ENCODE peak calls at places on chromosomes 3 and 15, in eight cellular contexts. One of them, this sample, is unnamed.
A peak's percentile ranks its signal among the peaks of the same experiment; 100 is the strongest.

GRCh38 chr3:48468329-48468731 is 21.8 kb downstream of the ATRIP start:
- DNase-seq in GM23248: no peak
- DNase-seq in GM23338: no peak
- DNase-seq in neural progenitor cell: no peak
- DNase-seq in fibroblast of lung: no peak
- DNase-seq in HCT116: no peak
- DNase-seq in astrocyte: no peak
- DNase-seq in MM.1S: no peak
- DNase-seq in this sample: no peak

GRCh38 chr3:152155246-152155645 is 113.5 kb upstream of the MBNL1 start:
- DNase-seq in GM23248: peak; percentile 32
- DNase-seq in GM23338: no peak
- DNase-seq in neural progenitor cell: no peak
- DNase-seq in fibroblast of lung: peak; percentile 73
- DNase-seq in HCT116: no peak
- DNase-seq in astrocyte: peak; percentile 59
- DNase-seq in MM.1S: no peak
- DNase-seq in this sample: no peak

GRCh38 chr3:43505351-43505750 is 116.5 kb downstream of the ANO10 start:
- DNase-seq in GM23248: peak; percentile 82
- DNase-seq in GM23338: no peak
- DNase-seq in neural progenitor cell: no peak
- DNase-seq in fibroblast of lung: peak; percentile 53
- DNase-seq in HCT116: no peak
- DNase-seq in astrocyte: peak; percentile 37
- DNase-seq in MM.1S: no peak
- DNase-seq in this sample: no peak

GRCh38 chr15:68637755-68638405 is 59.1 kb downstream of the CORO2B start:
- DNase-seq in GM23248: peak; percentile 55
- DNase-seq in GM23338: no peak
- DNase-seq in neural progenitor cell: no peak
- DNase-seq in fibroblast of lung: no peak
- DNase-seq in HCT116: no peak
- DNase-seq in astrocyte: no peak
- DNase-seq in MM.1S: no peak
- DNase-seq in this sample: no peak

GRCh38 chr3:159187232-159187631 is 385.4 kb downstream of the MFSD1 start:
- DNase-seq in GM23248: no peak
- DNase-seq in GM23338: no peak
- DNase-seq in neural progenitor cell: no peak
- DNase-seq in fibroblast of lung: no peak
- DNase-seq in HCT116: no peak
- DNase-seq in astrocyte: no peak
- DNase-seq in MM.1S: no peak
- DNase-seq in this sample: no peak

GRCh38 chr3:58557496-58557895 is 19.7 kb downstream of the FAM107A start:
- DNase-seq in GM23248: no peak
- DNase-seq in GM23338: no peak
- DNase-seq in neural progenitor cell: no peak
- DNase-seq in fibroblast of lung: no peak
- DNase-seq in HCT116: no peak
- DNase-seq in astrocyte: no peak
- DNase-seq in MM.1S: no peak
- DNase-seq in this sample: no peak

GRCh38 chr3:139325551-139325950 is 18.3 kb upstream of the MRPS22 start:
- DNase-seq in GM23248: no peak
- DNase-seq in GM23338: no peak
- DNase-seq in neural progenitor cell: no peak
- DNase-seq in fibroblast of lung: no peak
- DNase-seq in HCT116: no peak
- DNase-seq in astrocyte: no peak
- DNase-seq in MM.1S: no peak
- DNase-seq in this sample: no peak

GRCh38 chr3:171462224-171462623 is 2.0 kb upstream of the TNIK start:
- DNase-seq in GM23248: no peak
- DNase-seq in GM23338: peak; percentile 80
- DNase-seq in neural progenitor cell: no peak
- DNase-seq in fibroblast of lung: no peak
- DNase-seq in HCT116: no peak
- DNase-seq in astrocyte: no peak
- DNase-seq in MM.1S: no peak
- DNase-seq in this sample: no peak

GRCh38 chr3:172388412-172389078 is 59.7 kb downstream of the GHSR start:
- DNase-seq in GM23248: no peak
- DNase-seq in GM23338: no peak
- DNase-seq in neural progenitor cell: no peak
- DNase-seq in fibroblast of lung: no peak
- DNase-seq in HCT116: no peak
- DNase-seq in astrocyte: no peak
- DNase-seq in MM.1S: no peak
- DNase-seq in this sample: no peak

GRCh38 chr15:86676002-86676401 is 596.3 kb downstream of the AGBL1 start:
- DNase-seq in GM23248: no peak
- DNase-seq in GM23338: no peak
- DNase-seq in neural progenitor cell: no peak
- DNase-seq in fibroblast of lung: no peak
- DNase-seq in HCT116: no peak
- DNase-seq in astrocyte: no peak
- DNase-seq in MM.1S: no peak
- DNase-seq in this sample: no peak

GRCh38 chr15:85800460-85801123 is 5.9 kb upstream of the KLHL25 start:
- DNase-seq in GM23248: peak; percentile 88
- DNase-seq in GM23338: peak; percentile 38
- DNase-seq in neural progenitor cell: no peak
- DNase-seq in fibroblast of lung: peak; percentile 66
- DNase-seq in HCT116: peak; percentile 78
- DNase-seq in astrocyte: peak; percentile 55
- DNase-seq in MM.1S: no peak
- DNase-seq in this sample: peak; percentile 86

GRCh38 chr3:143648708-143649107 is 199.6 kb downstream of the SLC9A9 start:
- DNase-seq in GM23248: peak; percentile 40
- DNase-seq in GM23338: peak; percentile 77
- DNase-seq in neural progenitor cell: peak; percentile 40
- DNase-seq in fibroblast of lung: no peak
- DNase-seq in HCT116: peak; percentile 19
- DNase-seq in astrocyte: no peak
- DNase-seq in MM.1S: no peak
- DNase-seq in this sample: no peak

GRCh38 chr3:17967953-17968352 is 225.5 kb upstream of the TBC1D5 start:
- DNase-seq in GM23248: no peak
- DNase-seq in GM23338: no peak
- DNase-seq in neural progenitor cell: no peak
- DNase-seq in fibroblast of lung: no peak
- DNase-seq in HCT116: no peak
- DNase-seq in astrocyte: no peak
- DNase-seq in MM.1S: no peak
- DNase-seq in this sample: no peak

GRCh38 chr15:69853572-69853971 is 244.1 kb downstream of the TLE3 start:
- DNase-seq in GM23248: peak; percentile 95
- DNase-seq in GM23338: no peak
- DNase-seq in neural progenitor cell: peak; percentile 10
- DNase-seq in fibroblast of lung: peak; percentile 84
- DNase-seq in HCT116: peak; percentile 74
- DNase-seq in astrocyte: peak; percentile 80
- DNase-seq in MM.1S: no peak
- DNase-seq in this sample: peak; percentile 81

GRCh38 chr3:212432-212831 is 15.9 kb downstream of the CHL1 start:
- DNase-seq in GM23248: no peak
- DNase-seq in GM23338: no peak
- DNase-seq in neural progenitor cell: no peak
- DNase-seq in fibroblast of lung: no peak
- DNase-seq in HCT116: no peak
- DNase-seq in astrocyte: no peak
- DNase-seq in MM.1S: no peak
- DNase-seq in this sample: no peak

GRCh38 chr3:117589454-117589853 is 879.9 kb downstream of the TUSC7 start:
- DNase-seq in GM23248: no peak
- DNase-seq in GM23338: peak; percentile 11
- DNase-seq in neural progenitor cell: peak; percentile 50
- DNase-seq in fibroblast of lung: peak; percentile 62
- DNase-seq in HCT116: no peak
- DNase-seq in astrocyte: peak; percentile 53
- DNase-seq in MM.1S: peak; percentile 22
- DNase-seq in this sample: no peak

GRCh38 chr15:61232266-61232665 is 3.2 kb upstream of the RORA start:
- DNase-seq in GM23248: no peak
- DNase-seq in GM23338: no peak
- DNase-seq in neural progenitor cell: no peak
- DNase-seq in fibroblast of lung: no peak
- DNase-seq in HCT116: no peak
- DNase-seq in astrocyte: no peak
- DNase-seq in MM.1S: no peak
- DNase-seq in this sample: no peak

GRCh38 chr3:99969133-99969532 is 145.2 kb downstream of the FILIP1L start:
- DNase-seq in GM23248: no peak
- DNase-seq in GM23338: no peak
- DNase-seq in neural progenitor cell: no peak
- DNase-seq in fibroblast of lung: no peak
- DNase-seq in HCT116: no peak
- DNase-seq in astrocyte: no peak
- DNase-seq in MM.1S: no peak
- DNase-seq in this sample: no peak

GRCh38 chr15:46312133-46312740 is 677.4 kb downstream of the SQOR start:
- DNase-seq in GM23248: peak; percentile 65
- DNase-seq in GM23338: peak; percentile 90
- DNase-seq in neural progenitor cell: peak; percentile 86
- DNase-seq in fibroblast of lung: peak; percentile 29
- DNase-seq in HCT116: peak; percentile 8
- DNase-seq in astrocyte: peak; percentile 2
- DNase-seq in MM.1S: peak; percentile 83
- DNase-seq in this sample: peak; percentile 88

GRCh38 chr3:146138904-146139303 is 22.1 kb downstream of the PLOD2 start:
- DNase-seq in GM23248: peak; percentile 22
- DNase-seq in GM23338: no peak
- DNase-seq in neural progenitor cell: no peak
- DNase-seq in fibroblast of lung: no peak
- DNase-seq in HCT116: no peak
- DNase-seq in astrocyte: no peak
- DNase-seq in MM.1S: no peak
- DNase-seq in this sample: no peak

GRCh38 chr3:67637255-67637900 is 17.0 kb downstream of the SUCLG2 start:
- DNase-seq in GM23248: no peak
- DNase-seq in GM23338: no peak
- DNase-seq in neural progenitor cell: no peak
- DNase-seq in fibroblast of lung: no peak
- DNase-seq in HCT116: no peak
- DNase-seq in astrocyte: no peak
- DNase-seq in MM.1S: no peak
- DNase-seq in this sample: no peak

GRCh38 chr3:25783661-25784512 is 644 bp upstream of the NGLY1 start:
- DNase-seq in GM23248: peak; percentile 63
- DNase-seq in GM23338: peak; percentile 92
- DNase-seq in neural progenitor cell: peak; percentile 86
- DNase-seq in fibroblast of lung: peak; percentile 41
- DNase-seq in HCT116: no peak
- DNase-seq in astrocyte: peak; percentile 25
- DNase-seq in MM.1S: peak; percentile 28
- DNase-seq in this sample: peak; percentile 60

GRCh38 chr3:184260571-184261269 is 633 bp downstream of the CAMK2N2 start:
- DNase-seq in GM23248: peak; percentile 8
- DNase-seq in GM23338: peak; percentile 51
- DNase-seq in neural progenitor cell: peak; percentile 31
- DNase-seq in fibroblast of lung: no peak
- DNase-seq in HCT116: no peak
- DNase-seq in astrocyte: no peak
- DNase-seq in MM.1S: no peak
- DNase-seq in this sample: no peak
- TF ChIP-seq EZH2 in GM23248: no peak
- TF ChIP-seq EZH2 in GM23338: peak; percentile 77
- TF ChIP-seq EZH2 in neural progenitor cell: peak; percentile 94
- TF ChIP-seq EZH2 in fibroblast of lung: peak; percentile 96
- TF ChIP-seq EZH2 in HCT116: no peak
- TF ChIP-seq EZH2 in astrocyte: peak; percentile 71
- TF ChIP-seq EZH2 in MM.1S: peak; percentile 58
- TF ChIP-seq EZH2 in this sample: peak; percentile 95

DNA sequence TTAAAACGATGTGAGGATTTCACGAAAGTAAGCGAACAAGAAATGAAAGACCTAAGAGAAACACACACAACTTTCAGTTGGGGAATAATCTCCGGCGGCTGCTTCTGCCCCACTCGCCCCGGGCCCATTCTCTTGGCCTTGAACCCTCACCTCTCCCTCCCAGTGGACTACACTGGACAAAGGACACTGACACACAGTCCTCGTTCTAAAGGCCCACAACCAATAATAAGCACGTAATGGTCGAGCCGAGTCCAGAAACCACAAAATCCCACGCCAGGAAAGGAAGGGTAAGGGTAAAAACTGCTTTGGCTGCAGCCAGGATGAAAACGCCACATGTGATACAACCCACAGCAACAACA is 485 bp downstream of the ZNF770 start:
- DNase-seq in GM23248: no peak
- DNase-seq in GM23338: no peak
- DNase-seq in neural progenitor cell: no peak
- DNase-seq in fibroblast of lung: no peak
- DNase-seq in HCT116: no peak
- DNase-seq in astrocyte: no peak
- DNase-seq in MM.1S: no peak
- DNase-seq in this sample: no peak
- H3K4me1 ChIP-seq in GM23248: peaks cover 20% of the 10 kb centered on the region
- H3K4me1 ChIP-seq in GM23338: peaks cover 36% of the 10 kb centered on the region
- H3K4me1 ChIP-seq in neural progenitor cell: peaks cover 10% of the 10 kb centered on the region
- H3K4me1 ChIP-seq in fibroblast of lung: peaks cover 2% of the 10 kb centered on the region
- H3K4me1 ChIP-seq in HCT116: peaks cover 40% of the 10 kb centered on the region
- H3K4me1 ChIP-seq in astrocyte: peaks cover 17% of the 10 kb centered on the region
- H3K4me1 ChIP-seq in MM.1S: peaks cover 20% of the 10 kb centered on the region
- H3K4me1 ChIP-seq in this sample: peaks cover 21% of the 10 kb centered on the region

GRCh38 chr3:12465151-12465795 is 19.0 kb upstream of the TSEN2 start:
- DNase-seq in GM23248: no peak
- DNase-seq in GM23338: no peak
- DNase-seq in neural progenitor cell: no peak
- DNase-seq in fibroblast of lung: no peak
- DNase-seq in HCT116: no peak
- DNase-seq in astrocyte: no peak
- DNase-seq in MM.1S: no peak
- DNase-seq in this sample: no peak
- H4K20me1 ChIP-seq in GM23248: no peaks in the 10 kb centered on the region
- H4K20me1 ChIP-seq in GM23338: no peaks in the 10 kb centered on the region
- H4K20me1 ChIP-seq in neural progenitor cell: no peaks in the 10 kb centered on the region
- H4K20me1 ChIP-seq in fibroblast of lung: no peaks in the 10 kb centered on the region
- H4K20me1 ChIP-seq in HCT116: no peaks in the 10 kb centered on the region
- H4K20me1 ChIP-seq in astrocyte: no peaks in the 10 kb centered on the region
- H4K20me1 ChIP-seq in MM.1S: no peaks in the 10 kb centered on the region
- H4K20me1 ChIP-seq in this sample: no peaks in the 10 kb centered on the region

DNA sequence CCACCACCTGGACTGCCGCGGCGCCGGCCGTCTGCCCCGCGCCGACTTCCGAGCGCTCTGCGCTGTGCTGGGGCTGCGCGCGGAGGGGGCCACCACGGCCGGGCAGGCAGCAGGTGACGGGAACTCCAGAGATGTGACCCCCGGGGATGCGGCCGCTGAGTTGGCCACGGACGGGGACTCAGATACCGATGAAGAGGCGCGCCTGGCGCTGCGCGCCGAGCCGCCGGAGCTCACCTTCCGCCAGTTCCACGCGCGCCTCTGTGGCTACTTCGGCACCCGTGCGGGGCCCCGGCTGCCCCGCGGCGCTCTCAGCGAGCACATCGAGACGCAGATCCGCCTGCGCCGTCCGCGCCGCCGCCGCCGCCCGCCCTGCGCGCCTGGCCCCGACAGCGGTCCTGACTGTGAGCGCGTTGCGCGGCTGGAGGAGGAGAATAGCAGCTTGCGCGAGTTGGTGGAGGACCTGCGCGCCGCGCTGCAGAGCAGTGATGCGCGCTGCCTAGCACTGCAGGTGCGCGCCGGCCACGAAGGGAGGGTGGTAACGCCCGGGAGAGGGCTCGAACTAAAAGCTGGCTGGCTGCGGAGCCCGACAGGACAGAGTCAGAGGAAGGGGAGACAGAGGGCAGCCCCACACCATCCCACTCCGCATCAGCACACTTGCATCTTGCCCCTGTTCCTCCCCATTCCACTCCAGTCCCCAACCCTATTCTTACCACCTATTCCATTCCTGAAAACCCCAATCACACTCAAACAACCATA is 891 bp downstream of the EFCC1 start:
- DNase-seq in GM23248: peak; percentile 39
- DNase-seq in GM23338: peak; percentile 73
- DNase-seq in neural progenitor cell: peak; percentile 83
- DNase-seq in fibroblast of lung: peak; percentile 25
- DNase-seq in HCT116: no peak
- DNase-seq in astrocyte: no peak
- DNase-seq in MM.1S: no peak
- DNase-seq in this sample: no peak
- TF ChIP-seq EZH2 in GM23248: no peak
- TF ChIP-seq EZH2 in GM23338: peak; percentile 79
- TF ChIP-seq EZH2 in neural progenitor cell: peak; percentile 89
- TF ChIP-seq EZH2 in fibroblast of lung: peak; percentile 89
- TF ChIP-seq EZH2 in HCT116: no peak
- TF ChIP-seq EZH2 in astrocyte: peak; percentile 81
- TF ChIP-seq EZH2 in MM.1S: no peak
- TF ChIP-seq EZH2 in this sample: peak; percentile 49